ENCODE peak calls at places on chromosome 12, in four cellular contexts. B is testis, K is gastrocnemius medialis, P is neuronal stem cell. R is an unnamed sample. For H3K27me3, the result is how much of the 10 kb centered on the place peaks cover.

GRCh38 chr12:69171881-69172280 is 67.5 kb upstream of the CPSF6 start:
- DNase-seq in K (no peak), B (no peak), P (no peak), R (no peak)

GRCh38 chr12:116241157-116241772 is 36.2 kb downstream of the MED13L start:
- DNase-seq in K (no peak), B (no peak), P (no peak), R (no peak)

GRCh38 chr12:108589840-108590229 is 8.0 kb downstream of the TMEM119 start:
- DNase-seq in B (no peak), K (no peak), P (no peak), R (peak)

GRCh38 chr12:87556985-87557384 is 472.2 kb downstream of the C12orf50 start:
- DNase-seq in K (no peak), P (no peak), B (no peak), R (no peak)

GRCh38 chr12:6034596-6034995 is 89.5 kb upstream of the ANO2 start:
- DNase-seq in B (no peak), P (no peak), K (no peak), R (no peak)

GRCh38 chr12:102034346-102034745 is 27.4 kb downstream of the WASHC3 start:
- DNase-seq in K (no peak), B (no peak), P (no peak), R (no peak)

GRCh38 chr12:26520869-26521268 is 312.1 kb downstream of the ITPR2 start:
- DNase-seq in B (no peak), K (no peak), P (no peak), R (no peak)

GRCh38 chr12:95516757-95517156 is 34.5 kb downstream of the USP44 start:
- DNase-seq in K (no peak), P (no peak), B (no peak), R (no peak)

GRCh38 chr12:68665016-68665569 is 21.7 kb upstream of the NUP107 start:
- DNase-seq in K (no peak), P (no peak), B (no peak), R (no peak)

GRCh38 chr12:117818400-117818799 is 150.4 kb downstream of the KSR2 start:
- DNase-seq in P (peak), K (no peak), B (no peak), R (no peak)

GRCh38 chr12:71661977-71662522 is 1.6 kb downstream of the ZFC3H1 start:
- DNase-seq in P (no peak), K (no peak), B (no peak), R (no peak)

GRCh38 chr12:64610092-64610659 is at the start of gene RASSF3:
- DNase-seq in B (peak), K (peak), P (peak), R (peak)

GRCh38 chr12:6229823-6230222 is 29.6 kb downstream of the CD9 start:
- DNase-seq in K (peak), P (no peak), B (peak), R (no peak)

GRCh38 chr12:6605425-6606330 is 1.5 kb downstream of the CHD4 start:
- DNase-seq in P (no peak), B (peak), K (no peak), R (peak)

GRCh38 chr12:95169368-95169767 is 47.9 kb downstream of the FGD6 start:
- DNase-seq in B (no peak), K (no peak), P (no peak), R (no peak)

GRCh38 chr12:76921891-76922664 is 43.3 kb upstream of the CSRP2 start:
- DNase-seq in B (no peak), K (no peak), P (no peak), R (no peak)

GRCh38 chr12:110312581-110313360 is 31.7 kb downstream of the ATP2A2 start:
- DNase-seq in K (peak), B (no peak), P (no peak), R (no peak)

GRCh38 chr12:55966408-55967281 is at the start of gene CDK2:
- DNase-seq in B (peak), P (peak), K (peak), R (peak)

GRCh38 chr12:10098762-10099161 is at the start of gene CLEC1A:
- DNase-seq in K (no peak), P (peak), B (peak), R (peak)
- H3K4me3 ChIP-seq in K (peak), P (no peak), B (no peak), R (no peak)

DNA sequence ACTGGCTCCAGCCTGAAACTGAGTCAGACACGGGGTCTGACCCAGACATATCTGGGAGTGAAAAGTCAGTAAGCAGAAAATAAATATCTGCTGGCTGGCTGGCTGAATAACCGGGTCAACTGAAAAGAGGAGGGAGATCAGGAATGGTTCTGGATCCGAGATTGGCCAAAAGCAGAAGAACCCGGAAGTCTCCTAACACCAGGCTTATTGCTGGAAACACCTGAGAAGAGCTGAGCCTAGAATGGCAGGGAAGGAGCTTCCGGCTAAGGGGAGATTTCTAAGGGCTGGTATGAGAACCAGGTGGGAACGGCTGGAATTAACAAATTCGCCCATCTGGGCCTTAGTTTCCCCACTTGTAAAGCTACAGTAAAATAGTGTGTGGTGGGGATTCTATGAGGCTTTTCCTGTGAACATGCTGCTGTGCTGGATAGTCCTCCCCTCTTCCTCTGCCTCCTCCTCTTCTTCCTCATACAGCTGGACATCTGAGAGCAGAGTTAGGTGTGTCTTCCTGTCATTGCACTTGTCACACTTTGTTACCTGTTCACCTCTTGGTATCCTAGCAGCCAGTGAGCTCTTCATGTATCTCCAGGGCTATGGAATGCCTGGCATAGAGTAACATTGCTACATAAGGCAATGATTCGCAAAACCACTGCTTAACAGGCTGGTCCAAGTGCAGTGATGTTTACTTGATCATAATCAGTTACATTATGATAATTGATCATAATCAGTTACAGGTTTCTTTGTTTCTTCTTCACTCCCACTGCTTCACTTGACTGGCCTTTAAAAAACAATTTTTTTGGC is 2.0 kb upstream of the SHMT2 start:
- DNase-seq in P (no peak), K (no peak), B (no peak), R (no peak)
- H3K27me3 ChIP-seq in P (half or more), K (under half), B (under half), R (under half)

DNA sequence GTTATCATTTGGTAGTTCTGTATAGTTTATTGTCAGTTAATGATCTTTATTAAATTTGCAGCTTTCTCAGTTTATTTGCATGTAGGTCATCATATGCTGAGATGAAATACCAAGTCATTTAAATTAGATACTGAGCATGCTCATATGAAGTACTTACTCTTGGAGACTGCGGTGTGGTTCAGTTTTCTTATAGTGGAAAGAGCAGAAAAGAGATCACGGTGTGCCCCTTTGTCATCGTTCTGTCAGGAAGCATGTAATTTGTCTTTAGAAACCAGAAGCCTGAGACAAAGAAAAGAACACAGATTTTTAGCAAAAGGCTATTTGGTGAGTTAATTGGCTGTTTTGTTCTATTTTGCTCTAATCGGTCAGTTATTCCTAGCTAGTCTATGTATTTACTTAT is 75.6 kb downstream of the PLEKHA5 start:
- DNase-seq in B (no peak), K (no peak), P (peak), R (no peak)
- H3K4me3 ChIP-seq in B (no peak), K (no peak), P (no peak), R (no peak)

GRCh38 chr12:32921397-32921796 is 24.8 kb upstream of the PKP2 start:
- DNase-seq in K (no peak), B (no peak), P (no peak), R (no peak)
- H3K27me3 ChIP-seq in K (under half), B (under half), P (under half), R (under half)